ENCODE peak calls at places on chromosomes 2 and 18, in nine cellular contexts. P is Panc1, X is PC-3, U is A549, R is GM23338, H is sigmoid colon, A is brain microvascular endothelial cell, C is right atrium auricular region, I is adrenal gland. D is an unnamed sample.

GRCh38 chr2:199382091-199382490 is 75.6 kb downstream of the SATB2 start:
- DNase-seq in P (no peak), X (no peak), U (no peak), R (no peak), H (no peak), A (peak), C (no peak), I (no peak), D (no peak)

GRCh38 chr2:105329561-105330495 is at the start of gene TGFBRAP1:
- DNase-seq in P (no peak), X (peak), U (peak), R (peak), H (peak), A (no peak), C (no peak), I (peak), D (peak)

GRCh38 chr2:6452702-6453481 is 412.8 kb downstream of the CMPK2 start:
- DNase-seq in P (no peak), X (peak), U (no peak), R (peak), H (no peak), A (peak), C (no peak), I (no peak), D (no peak)

GRCh38 chr2:216490061-216490460 is 8.6 kb upstream of the RPL37A start:
- DNase-seq in P (no peak), X (peak), U (no peak), R (no peak), H (no peak), A (no peak), C (no peak), I (no peak), D (no peak)

GRCh38 chr18:3209859-3210569 is 9.8 kb downstream of the MYOM1 start:
- DNase-seq in P (no peak), X (peak), U (no peak), R (no peak), H (no peak), A (no peak), C (no peak), I (no peak), D (no peak)

GRCh38 chr2:47867205-47867604 is 39.1 kb downstream of the FBXO11 start:
- DNase-seq in P (peak), X (peak), U (no peak), R (no peak), H (no peak), A (peak), C (no peak), I (no peak), D (no peak)

GRCh38 chr2:119704670-119705120 is 25.7 kb downstream of the TMEM177 start:
- DNase-seq in P (no peak), X (peak), U (no peak), R (no peak), H (no peak), A (no peak), C (no peak), I (no peak), D (no peak)

GRCh38 chr2:128273469-128274081 is 45.1 kb downstream of the HS6ST1 start:
- DNase-seq in P (no peak), X (no peak), U (no peak), R (no peak), H (peak), A (no peak), C (no peak), I (no peak), D (no peak)

GRCh38 chr2:37469126-37469525 is 124.7 kb downstream of the QPCT start:
- DNase-seq in P (no peak), X (no peak), U (no peak), R (no peak), H (no peak), A (no peak), C (no peak), I (no peak), D (no peak)

GRCh38 chr2:38907743-38908562 is 18.3 kb downstream of the ARHGEF33 start:
- DNase-seq in P (no peak), X (peak), U (no peak), R (no peak), H (no peak), A (no peak), C (no peak), I (peak), D (no peak)

GRCh38 chr2:237624565-237624964 is 2.8 kb upstream of the LRRFIP1 start:
- DNase-seq in P (no peak), X (no peak), U (no peak), R (no peak), H (no peak), A (no peak), C (no peak), I (no peak), D (no peak)

GRCh38 chr2:43425659-43426058 is 170.2 kb downstream of the THADA start:
- DNase-seq in P (no peak), X (no peak), U (no peak), R (no peak), H (no peak), A (no peak), C (no peak), I (no peak), D (no peak)

GRCh38 chr2:241321911-241322310 is 6.2 kb downstream of the SEPTIN2 start:
- DNase-seq in P (no peak), X (no peak), U (no peak), R (no peak), H (no peak), A (no peak), C (no peak), I (no peak), D (no peak)

GRCh38 chr18:77906103-77906502 is 656.5 kb downstream of the GALR1 start:
- DNase-seq in P (no peak), X (no peak), U (no peak), R (no peak), H (no peak), A (no peak), C (no peak), I (no peak), D (no peak)

GRCh38 chr18:62781893-62782292 is 66.6 kb downstream of the PHLPP1 start:
- DNase-seq in P (no peak), X (peak), U (no peak), R (peak), H (peak), A (peak), C (no peak), I (peak), D (peak)

GRCh38 chr2:100554788-100555407 is 7.9 kb upstream of the PDCL3 start:
- DNase-seq in P (no peak), X (no peak), U (no peak), R (no peak), H (no peak), A (no peak), C (no peak), I (no peak), D (no peak)

GRCh38 chr2:171201767-171202166 is 41.1 kb upstream of the TLK1 start:
- DNase-seq in P (no peak), X (no peak), U (no peak), R (no peak), H (no peak), A (no peak), C (no peak), I (no peak), D (no peak)

GRCh38 chr2:40658917-40659316 is 207.0 kb upstream of the SLC8A1 start:
- DNase-seq in P (no peak), X (peak), U (no peak), R (peak), H (no peak), A (peak), C (no peak), I (no peak), D (no peak)

GRCh38 chr18:67359868-67360838 is 156.4 kb downstream of the DSEL start:
- DNase-seq in P (peak), X (peak), U (peak), R (no peak), H (peak), A (peak), C (peak), I (peak), D (peak)

GRCh38 chr2:98729652-98730051 is 1.3 kb downstream of the MGAT4A start:
- DNase-seq in P (no peak), X (peak), U (no peak), R (no peak), H (no peak), A (no peak), C (no peak), I (no peak), D (no peak)

GRCh38 chr2:158391876-158392275 is 64.7 kb downstream of the CCDC148 start:
- DNase-seq in P (peak), X (peak), U (no peak), R (no peak), H (no peak), A (peak), C (no peak), I (no peak), D (no peak)

GRCh38 chr2:119264781-119265692 is 41.4 kb downstream of the STEAP3 start:
- DNase-seq in P (peak), X (peak), U (peak), R (peak), H (no peak), A (peak), C (no peak), I (peak), D (peak)

DNA sequence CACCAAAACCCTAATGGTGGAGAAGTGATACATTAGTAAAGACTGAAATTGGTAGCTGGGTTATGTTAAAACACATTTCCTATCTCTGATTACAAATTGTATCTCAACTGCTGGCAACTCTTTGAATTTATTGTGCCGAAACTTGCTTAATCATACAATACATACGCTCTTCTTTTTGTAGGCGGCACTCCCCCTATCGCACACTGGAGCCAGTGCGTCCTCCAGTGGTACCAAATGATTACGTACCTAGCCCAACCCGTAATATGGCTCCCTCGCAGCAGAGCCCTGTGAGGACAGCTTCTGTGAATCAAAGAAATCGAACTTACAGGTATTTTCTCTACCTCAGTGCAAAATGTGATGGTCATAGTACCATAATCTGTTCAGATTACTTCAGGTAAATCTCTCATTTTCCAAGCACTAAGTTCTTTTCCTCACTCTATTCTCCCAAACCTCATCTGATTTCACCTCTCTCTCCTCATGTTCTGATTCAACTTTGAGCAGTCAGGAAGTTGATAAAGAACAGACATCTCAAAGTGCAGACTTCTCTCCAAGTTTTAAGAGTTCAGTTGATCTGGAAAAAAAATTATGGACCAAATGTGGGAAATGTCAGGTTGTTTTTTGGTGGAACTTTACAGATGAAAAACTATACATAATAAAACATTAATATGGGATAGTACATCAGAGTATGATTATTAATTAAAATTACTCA is 66.5 kb downstream of the ABI2 start:
- DNase-seq in P (no peak), X (no peak), U (peak), R (peak), H (no peak), A (no peak), C (no peak), I (no peak), D (no peak)
- TF ChIP-seq CTCF in P (peak), X (peak), U (peak), R (peak), H (no peak), A (peak), C (no peak), I (no peak), D (no peak)

DNA sequence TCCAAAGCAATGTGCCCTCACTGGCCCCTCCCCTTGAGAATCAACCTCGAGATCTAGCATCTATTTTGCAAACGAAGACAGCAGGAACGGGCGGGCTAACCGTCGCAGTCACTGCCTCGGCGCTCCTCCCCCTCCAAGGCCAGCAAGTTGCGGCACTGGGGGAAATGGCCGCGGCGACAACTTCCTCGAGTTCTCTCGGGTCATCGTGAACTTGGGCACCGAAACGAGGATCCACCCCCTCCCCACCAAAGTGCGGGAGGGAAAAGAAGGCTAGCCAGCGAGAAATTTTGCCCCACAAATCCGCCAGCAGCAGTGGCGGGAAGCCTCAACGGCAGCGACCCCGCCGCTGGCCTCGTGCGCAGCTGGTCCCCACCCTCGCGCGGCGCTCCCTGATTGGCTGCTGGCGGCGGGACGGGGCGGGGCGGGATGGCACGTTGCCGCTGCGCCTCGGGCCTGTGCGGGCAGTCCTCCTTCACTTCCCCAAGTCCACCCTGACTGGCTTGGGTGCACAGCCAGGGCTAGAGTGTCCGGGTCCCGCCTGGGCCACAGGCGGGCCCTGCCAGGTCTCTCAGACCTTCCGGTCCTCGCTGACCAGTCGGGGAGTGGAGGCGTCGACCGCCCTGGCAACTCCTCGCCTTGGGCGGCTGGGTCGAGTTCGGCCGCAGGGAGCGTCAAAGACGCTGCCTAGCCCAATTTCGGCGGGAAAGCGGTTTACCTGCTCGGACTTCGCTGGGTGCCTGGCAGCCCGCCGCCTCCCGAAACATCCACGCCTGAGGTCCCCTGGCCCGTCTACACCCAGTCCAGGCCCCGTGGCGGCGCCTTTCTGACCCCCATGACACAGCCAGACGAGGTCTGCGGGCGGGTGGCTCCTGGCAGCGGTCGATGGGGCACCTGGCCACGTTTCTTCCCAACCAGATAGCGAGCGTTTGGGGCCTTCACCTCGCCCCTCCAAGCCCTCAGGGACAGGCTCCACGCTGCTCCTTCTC is at the start of gene BOLL:
- DNase-seq in P (no peak), X (no peak), U (no peak), R (peak), H (no peak), A (no peak), C (no peak), I (peak), D (no peak)
- H3K4me3 ChIP-seq in P (peak), X (no peak), U (peak), R (peak), H (peak), A (peak), C (peak), I (peak), D (peak)

DNA sequence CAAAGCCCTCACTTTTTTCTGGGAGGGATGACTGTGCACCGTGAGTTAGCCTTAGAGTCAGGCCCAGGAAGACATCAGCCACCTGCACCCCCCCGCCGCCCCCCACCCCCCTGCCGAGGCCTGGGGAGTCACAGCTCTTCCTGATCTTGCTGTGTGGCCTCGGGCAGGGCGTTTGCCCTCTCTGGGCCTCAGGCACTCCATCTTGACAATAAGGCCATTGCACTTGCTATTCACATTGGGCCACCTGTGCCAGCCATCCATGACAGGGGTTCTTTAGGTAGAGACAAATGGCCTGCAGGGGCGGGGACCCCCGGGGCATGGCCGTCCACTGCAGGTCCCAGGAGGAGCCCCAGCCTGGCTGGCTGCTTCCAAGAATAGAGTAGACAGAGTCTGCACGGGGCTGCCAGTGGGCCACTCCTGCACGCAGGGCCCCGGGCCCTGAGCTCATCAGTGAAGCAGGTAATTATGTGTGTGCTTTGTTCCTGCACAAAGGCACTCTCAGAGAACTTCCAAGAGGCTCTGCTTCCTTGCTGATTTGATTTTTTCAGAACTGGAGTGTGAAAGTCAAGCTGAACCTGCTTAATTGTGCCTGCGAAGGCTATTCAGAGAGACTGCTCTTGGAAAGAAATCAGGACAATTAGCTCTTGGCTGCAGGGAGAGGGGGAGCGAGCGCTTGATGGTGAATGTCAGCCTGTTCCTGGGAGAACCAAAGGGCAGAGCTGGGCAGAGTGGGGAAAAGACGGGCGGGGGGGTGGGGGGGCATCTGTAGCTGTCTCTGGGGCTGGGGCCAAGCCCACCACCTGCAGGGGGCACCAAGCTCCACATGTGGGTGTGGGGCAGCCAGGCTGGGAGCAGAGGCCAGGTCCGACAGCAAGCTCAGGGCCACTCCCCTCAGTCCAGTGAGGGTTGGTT is 40.3 kb downstream of the RRM2 start:
- DNase-seq in P (no peak), X (no peak), U (no peak), R (peak), H (no peak), A (no peak), C (no peak), I (no peak), D (no peak)
- TF ChIP-seq CTCF in P (no peak), X (no peak), U (peak), R (peak), H (no peak), A (peak), C (no peak), I (no peak), D (no peak)

DNA sequence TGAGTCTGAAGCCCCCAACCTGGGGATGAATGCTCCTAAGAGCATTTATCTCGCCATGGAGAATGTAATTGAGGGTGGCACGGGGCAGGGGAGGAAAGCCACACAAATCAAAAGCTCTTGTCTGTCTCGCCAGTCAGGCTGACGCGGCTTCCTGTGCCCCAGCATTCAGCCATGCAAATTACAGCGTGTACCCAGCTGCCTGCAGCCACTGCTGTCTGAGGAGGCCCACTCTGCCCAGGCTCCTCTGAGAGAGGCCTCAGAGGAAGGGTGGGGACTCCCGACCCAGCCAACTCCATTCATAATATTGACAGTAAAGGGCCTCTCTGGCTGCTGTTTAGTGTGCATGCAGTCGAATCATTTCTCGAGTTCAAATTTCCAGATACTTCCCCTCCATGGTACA is 22.0 kb downstream of the SMAD7 start:
- DNase-seq in P (no peak), X (no peak), U (no peak), R (no peak), H (no peak), A (no peak), C (no peak), I (peak), D (no peak)
- H3K4me3 ChIP-seq in P (peak), X (no peak), U (peak), R (no peak), H (no peak), A (no peak), C (no peak), I (no peak), D (peak)

GRCh38 chr2:64914735-64915509 is 74.3 kb upstream of the SLC1A4 start:
- DNase-seq in P (no peak), X (no peak), U (no peak), R (no peak), H (peak), A (no peak), C (no peak), I (no peak), D (no peak)

GRCh38 chr2:64914247-64914646 is 75.0 kb upstream of the SLC1A4 start:
- DNase-seq in P (no peak), X (no peak), U (no peak), R (no peak), H (no peak), A (no peak), C (no peak), I (no peak), D (no peak)

GRCh38 chr2:64915510-64915900 is 73.7 kb upstream of the SLC1A4 start:
- DNase-seq in P (no peak), X (no peak), U (no peak), R (no peak), H (no peak), A (no peak), C (no peak), I (no peak), D (no peak)

GRCh38 chr2:64910972-64911433 is 78.2 kb upstream of the SLC1A4 start:
- DNase-seq in P (no peak), X (no peak), U (no peak), R (no peak), H (no peak), A (no peak), C (no peak), I (no peak), D (no peak)

DNA sequence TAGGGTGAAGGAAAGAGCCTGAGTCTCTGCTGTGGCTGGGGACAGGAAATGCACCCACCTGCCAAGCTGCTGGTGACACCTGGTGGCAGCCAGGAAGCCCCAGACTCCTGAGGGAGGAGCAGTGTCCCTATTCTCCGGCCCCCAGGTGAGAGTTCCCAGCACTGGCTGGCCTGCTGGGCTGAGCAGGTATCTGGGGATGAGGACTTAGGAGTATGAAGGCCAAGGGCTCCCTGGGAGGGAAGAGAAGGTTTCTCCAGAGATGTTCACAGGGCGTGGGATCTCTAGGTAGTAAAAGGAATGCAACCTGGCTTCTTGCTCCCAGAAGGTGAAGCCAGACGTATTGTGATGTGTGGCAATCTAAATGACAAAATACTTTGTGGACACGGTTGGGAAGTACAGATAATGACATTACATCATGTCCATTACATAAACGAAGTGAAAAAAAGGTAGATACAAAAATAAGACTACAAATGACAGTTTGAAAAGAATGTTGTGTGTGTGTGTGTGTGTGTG is 75.8 kb upstream of the SLC1A4 start:
- DNase-seq in P (no peak), X (peak), U (no peak), R (peak), H (no peak), A (no peak), C (no peak), I (no peak), D (no peak)
- TF ChIP-seq CTCF in P (peak), X (peak), U (peak), R (peak), H (no peak), A (peak), C (no peak), I (no peak), D (no peak)

GRCh38 chr2:636151-636621 is 41.0 kb downstream of the TMEM18 start:
- DNase-seq in P (no peak), X (no peak), U (no peak), R (no peak), H (peak), A (no peak), C (peak), I (no peak), D (no peak)
- H3K4me3 ChIP-seq in P (no peak), X (no peak), U (no peak), R (no peak), H (no peak), A (no peak), C (peak), I (no peak), D (peak)

GRCh38 chr2:189238903-189239302 is 59.3 kb upstream of the COL5A2 start:
- DNase-seq in P (no peak), X (no peak), U (no peak), R (no peak), H (no peak), A (no peak), C (no peak), I (no peak), D (no peak)
- TF ChIP-seq CTCF in P (no peak), X (no peak), U (no peak), R (no peak), H (no peak), A (no peak), C (no peak), I (no peak), D (no peak)

GRCh38 chr2:187549193-187549592 is 5.0 kb downstream of the TFPI start:
- DNase-seq in P (no peak), X (no peak), U (no peak), R (no peak), H (no peak), A (no peak), C (no peak), I (no peak), D (no peak)
- H3K4me3 ChIP-seq in P (no peak), X (no peak), U (peak), R (no peak), H (no peak), A (no peak), C (no peak), I (no peak), D (peak)

D was measured in psoas muscle.